ENCODE peak calls at places on chromosomes 12 and 14, in five cellular contexts. D is K562, C is mammary epithelial cell, F is astrocyte, K is endothelial cell of umbilical vein. B is an unnamed sample.

GRCh38 chr14:95023115-95023514 is 134.2 kb downstream of the DICER1 start:
- DNase-seq in D (no peak), C (no peak), F (no peak), K (no peak), B (no peak)

GRCh38 chr12:85156569-85156968 is 120.4 kb downstream of the LRRIQ1 start:
- DNase-seq in D (no peak), C (no peak), F (no peak), K (peak), B (peak)

GRCh38 chr12:117036547-117036946 is 62.7 kb downstream of the TESC start:
- DNase-seq in D (no peak), C (no peak), F (no peak), K (no peak), B (no peak)

GRCh38 chr12:51593539-51593938 is 2.5 kb downstream of the SCN8A start:
- DNase-seq in D (no peak), C (peak), F (peak), K (peak), B (peak)

GRCh38 chr12:55716582-55717396 is 943 bp downstream of the BLOC1S1 start:
- DNase-seq in D (peak), C (no peak), F (no peak), K (no peak), B (peak)

GRCh38 chr12:14618990-14619389 is 51.3 kb upstream of the PLBD1 start:
- DNase-seq in D (no peak), C (peak), F (peak), K (peak), B (peak)

GRCh38 chr12:112196476-112196875 is 71.1 kb downstream of the TRAFD1 start:
- DNase-seq in D (no peak), C (no peak), F (no peak), K (no peak), B (no peak)

GRCh38 chr12:40646891-40647290 is 45.3 kb upstream of the CNTN1 start:
- DNase-seq in D (no peak), C (no peak), F (no peak), K (no peak), B (no peak)

GRCh38 chr12:27290501-27291168 is 42.0 kb upstream of the BMAL2 start:
- DNase-seq in D (no peak), C (no peak), F (no peak), K (peak), B (no peak)

GRCh38 chr12:49413796-49414195 is 46.5 kb downstream of the SPATS2 start:
- DNase-seq in D (no peak), C (no peak), F (no peak), K (no peak), B (peak)

GRCh38 chr12:113479578-113480335 is 8.1 kb upstream of the LHX5 start:
- DNase-seq in D (peak), C (no peak), F (peak), K (peak), B (no peak)

GRCh38 chr14:55446833-55447232 is 6.4 kb upstream of the TBPL2 start:
- DNase-seq in D (no peak), C (peak), F (peak), K (peak), B (peak)

GRCh38 chr14:70833884-70834283 is 24.6 kb upstream of the MAP3K9 start:
- DNase-seq in D (no peak), C (no peak), F (no peak), K (no peak), B (no peak)

GRCh38 chr12:109098142-109098652 is 800 bp downstream of the UNG start:
- DNase-seq in D (no peak), C (no peak), F (peak), K (no peak), B (peak)

DNA sequence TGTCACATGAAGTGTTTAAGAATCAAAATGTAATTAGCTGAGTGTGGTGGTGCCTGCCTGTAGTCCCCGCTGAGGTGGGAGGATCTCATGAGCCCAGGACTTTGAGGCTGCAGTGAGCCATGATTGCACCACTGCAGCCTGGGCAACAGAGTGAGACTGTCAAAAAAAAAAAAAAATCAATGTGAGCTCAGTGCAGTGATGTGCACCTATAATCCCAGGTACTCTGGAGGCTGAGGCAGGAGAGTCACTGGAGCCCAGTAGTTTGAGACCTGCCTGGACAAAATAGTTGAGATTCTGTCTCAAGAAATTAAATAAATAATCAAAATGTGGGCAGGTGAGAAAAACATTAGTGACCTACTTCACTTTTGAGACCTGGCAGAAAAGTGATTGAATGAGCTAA is 140.0 kb downstream of the MON2 start:
- DNase-seq in D (no peak), C (peak), F (no peak), K (no peak), B (no peak)
- H3K4me2 ChIP-seq in D (no peak), C (no peak), F (peak), K (no peak), B (no peak)

GRCh38 chr12:122003646-122004611 is 17.8 kb upstream of the BCL7A start:
- DNase-seq in D (peak), C (no peak), F (peak), K (no peak), B (no peak)
- H3K4me3 ChIP-seq in D (no peak), C (no peak), F (no peak), K (no peak), B (no peak)

GRCh38 chr12:93091851-93092558 is 162.9 kb upstream of the EEA1 start:
- DNase-seq in D (no peak), C (no peak), F (no peak), K (no peak), B (no peak)
- TF ChIP-seq CTCF in D (no peak), C (no peak), F (no peak), K (no peak), B (no peak)

GRCh38 chr14:20803221-20803620 is 577 bp upstream of the RNASE1 start:
- DNase-seq in D (peak), C (no peak), F (no peak), K (no peak), B (no peak)
- H3K4me2 ChIP-seq in D (peak), C (no peak), F (no peak), K (peak), B (peak)

GRCh38 chr14:69755299-69755698 is 11.6 kb upstream of the SRSF5 start:
- DNase-seq in D (no peak), C (no peak), F (no peak), K (no peak), B (no peak)
- H3K4me3 ChIP-seq in D (no peak), C (no peak), F (no peak), K (no peak), B (no peak)

GRCh38 chr12:121943926-121944325 is 25.5 kb downstream of the CFAP251 start:
- DNase-seq in D (no peak), C (peak), F (no peak), K (no peak), B (no peak)

GRCh38 chr12:121953293-121953692 is 34.9 kb downstream of the CFAP251 start:
- DNase-seq in D (no peak), C (no peak), F (no peak), K (no peak), B (no peak)

GRCh38 chr12:121946313-121947025 is 28.1 kb downstream of the CFAP251 start:
- DNase-seq in D (no peak), C (no peak), F (no peak), K (no peak), B (no peak)

GRCh38 chr12:121949643-121950397 is 31.4 kb downstream of the CFAP251 start:
- DNase-seq in D (no peak), C (peak), F (peak), K (no peak), B (peak)

GRCh38 chr12:121947966-121948365 is 29.6 kb downstream of the CFAP251 start:
- DNase-seq in D (no peak), C (no peak), F (peak), K (no peak), B (no peak)
- TF ChIP-seq CTCF in D (no peak), C (no peak), F (no peak), K (no peak), B (no peak)

DNA sequence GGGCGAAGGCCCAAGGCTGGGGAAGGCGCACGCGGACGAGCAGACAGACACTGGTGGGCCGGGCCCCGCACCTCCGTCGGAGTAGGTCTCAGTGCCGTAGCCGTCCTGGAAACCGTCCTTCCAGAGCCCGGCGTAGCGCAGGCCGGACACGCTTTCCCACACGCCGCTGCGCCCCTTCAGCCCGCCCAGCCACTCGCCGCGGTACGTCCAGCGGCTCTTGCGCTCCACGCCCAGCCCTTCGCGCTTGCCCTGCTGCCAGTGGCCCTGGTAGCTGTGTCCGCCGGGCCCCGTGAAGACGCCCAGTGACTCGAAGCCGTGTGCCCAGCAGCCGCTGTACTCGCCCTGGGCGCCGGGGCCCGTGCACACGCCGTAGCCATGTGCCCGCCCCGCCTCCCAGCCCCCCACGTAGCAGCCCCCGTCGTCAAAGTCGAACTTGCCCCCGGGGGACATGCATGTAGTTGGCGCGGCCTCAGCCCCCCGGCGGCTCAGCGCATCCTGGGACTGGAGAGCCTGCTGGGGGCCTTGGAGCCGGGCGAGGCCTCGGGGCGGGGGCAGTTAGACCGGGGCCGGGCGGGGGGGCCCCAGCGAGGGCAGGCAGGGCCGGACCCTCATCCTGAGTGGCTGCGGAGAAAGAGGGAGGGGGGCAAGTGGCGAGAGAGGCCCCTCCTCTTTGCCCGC is 1.4 kb downstream of the JPH4 start:
- DNase-seq in D (no peak), C (no peak), F (no peak), K (no peak), B (no peak)
- H3K4me2 ChIP-seq in D (no peak), C (peak), F (peak), K (no peak), B (no peak)

B was measured in PC-3.